ENCODE peak calls at places on chromosomes 7 and 10, in four cellular contexts. O is fibroblast of lung, P is PC-9, V is GM12878. Z is an unnamed sample.

GRCh38 chr7:98758157-98758556 is 111.7 kb downstream of the TMEM130 start:
- DNase-seq in P (no peak), O (no peak), V (no peak), Z (no peak)

GRCh38 chr10:132516771-132517725 is 20.5 kb upstream of the INPP5A start:
- DNase-seq in V (no peak), P (peak; percentile 86), O (peak; percentile 96), Z (peak; percentile 71)

GRCh38 chr10:88851706-88852105 is at the start of gene ANKRD22:
- DNase-seq in P (peak; percentile 76), V (no peak), O (peak; percentile 57), Z (no peak)

GRCh38 chr7:33760834-33761233 is 144.5 kb upstream of the BMPER start:
- DNase-seq in O (no peak), V (no peak), P (no peak), Z (peak; percentile 39)

GRCh38 chr10:43078986-43079273 is 2.1 kb downstream of the RET start:
- DNase-seq in O (no peak), P (peak; percentile 38), V (no peak), Z (no peak)

GRCh38 chr10:132110091-132110490 is 44.3 kb downstream of the JAKMIP3 start:
- DNase-seq in V (no peak), O (no peak), P (no peak), Z (no peak)

GRCh38 chr7:74554178-74554577 is 100.5 kb downstream of the GTF2IRD1 start:
- DNase-seq in V (no peak), O (peak; percentile 17), P (no peak), Z (no peak)

GRCh38 chr7:115679976-115680375 is 350.6 kb downstream of the TFEC start:
- DNase-seq in V (peak; percentile 5), P (no peak), O (peak; percentile 44), Z (peak; percentile 45)

GRCh38 chr10:18117272-18117671 is 23.0 kb upstream of the CACNB2 start:
- DNase-seq in O (no peak), V (no peak), P (no peak), Z (no peak)
- H3K79me2 ChIP-seq in O (no peaks in the 10 kb centered on the region), V (no peaks in the 10 kb centered on the region), P (no peaks in the 10 kb centered on the region), Z (no peaks in the 10 kb centered on the region)

GRCh38 chr7:55657654-55658053 is 85.4 kb upstream of the VOPP1 start:
- DNase-seq in V (peak; percentile 11), O (no peak), P (no peak), Z (no peak)
- H3K4me3 ChIP-seq in V (no peak overlapping the region), O (no peak overlapping the region), P (no peak overlapping the region), Z (no peak overlapping the region)

GRCh38 chr10:103778358-103779139 is 76.8 kb downstream of the SH3PXD2A start:
- DNase-seq in V (no peak), P (no peak), O (no peak), Z (no peak)
- H3K79me2 ChIP-seq in V (no peaks in the 10 kb centered on the region), P (no peaks in the 10 kb centered on the region), O (no peaks in the 10 kb centered on the region), Z (no peaks in the 10 kb centered on the region)

DNA sequence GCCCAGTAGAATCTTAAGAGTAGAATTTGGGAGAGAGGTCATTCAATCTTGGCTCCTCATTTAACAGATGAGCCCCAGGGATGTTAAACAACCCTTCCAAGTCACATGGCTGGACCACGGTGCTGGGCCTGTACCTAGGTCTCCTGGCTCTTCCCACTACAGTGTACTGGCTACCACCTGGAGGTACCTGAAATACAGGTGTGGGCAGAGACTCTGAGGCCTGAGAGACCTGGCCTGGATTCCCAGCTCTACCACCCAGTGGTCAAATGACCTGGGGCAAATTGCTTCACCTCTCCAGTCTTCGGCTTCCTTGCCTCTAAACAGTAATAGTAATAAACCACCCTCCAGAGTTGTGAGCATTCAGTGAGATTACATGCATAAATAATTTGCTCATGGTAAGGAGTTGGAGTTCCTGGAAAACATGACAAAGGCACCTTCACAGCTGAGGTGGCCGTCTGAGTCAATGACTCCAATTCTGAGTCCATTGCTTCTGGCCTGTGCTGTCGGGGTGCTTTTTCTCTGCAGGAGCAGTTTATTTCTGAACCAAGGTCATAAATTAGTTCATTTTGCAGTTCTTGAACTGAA is 2.8 kb downstream of the GOT1 start:
- DNase-seq in P (no peak), V (no peak), O (no peak), Z (no peak)
- H3K4me3 ChIP-seq in P (no peak overlapping the region), V (no peak overlapping the region), O (no peak overlapping the region), Z (no peak overlapping the region)

DNA sequence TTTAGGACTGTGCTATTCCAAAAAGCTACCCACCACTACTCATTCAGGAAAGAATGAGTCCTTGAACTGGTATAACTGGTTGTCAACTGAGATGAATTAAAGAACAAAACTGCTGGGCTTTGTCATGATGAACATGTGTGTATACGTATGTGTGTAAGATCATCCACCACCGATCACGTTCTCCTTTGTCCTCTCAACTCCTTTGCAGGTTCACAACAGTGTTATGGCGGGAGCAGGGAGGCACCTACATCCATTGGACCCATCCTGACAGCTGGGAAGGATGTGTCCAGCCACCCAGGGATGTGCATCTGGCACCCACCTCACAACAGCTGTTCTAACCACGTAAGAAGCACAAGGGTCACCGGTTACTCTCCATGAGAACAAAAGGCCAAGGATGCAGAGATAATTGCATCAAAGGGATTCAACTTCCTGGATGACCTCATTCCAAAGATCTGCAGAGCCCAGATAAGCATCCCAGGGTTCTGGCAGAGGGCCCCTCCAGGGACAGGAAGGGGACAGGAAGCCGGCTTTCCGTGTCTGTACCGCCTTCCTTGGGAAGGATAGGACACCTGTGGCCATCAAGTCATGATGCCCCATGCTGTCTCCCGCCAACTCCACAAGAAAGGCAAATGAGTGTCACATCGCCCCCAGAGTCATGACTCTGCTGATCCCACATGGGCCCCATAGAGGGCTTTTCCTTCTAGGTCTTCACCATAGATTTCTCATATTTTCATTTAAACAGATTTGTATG is 66.1 kb downstream of the STEAP1B start:
- DNase-seq in V (no peak), P (peak; percentile 53), O (peak; percentile 33), Z (peak; percentile 72)
- H3K79me2 ChIP-seq in V (no peaks in the 10 kb centered on the region), P (no peaks in the 10 kb centered on the region), O (no peaks in the 10 kb centered on the region), Z (peaks cover 24% of the 10 kb centered on the region)

Z was measured in endothelial cell of umbilical vein.